ENCODE peak calls at places on chromosomes 11 and 22, in four cellular contexts. H is esophagus squamous epithelium, A is cardiac fibroblast, B is LoVo. J is an unnamed sample.
A peak's percentile ranks its signal among the peaks of the same experiment; 100 is the strongest.

GRCh38 chr11:134572741-134573675 is 161.0 kb upstream of the B3GAT1 start:
- DNase-seq in H (no peak), A (no peak), B (no peak), J (no peak)

GRCh38 chr11:6608726-6609501 is 3.1 kb downstream of the TAF10 start:
- DNase-seq in A (no peak), H (no peak), B (no peak), J (no peak)

GRCh38 chr22:47032956-47033647 is 270.7 kb downstream of the TBC1D22A start:
- DNase-seq in B (no peak), H (no peak), A (no peak), J (no peak)

GRCh38 chr11:120128392-120129172 is 9.3 kb downstream of the TRIM29 start:
- DNase-seq in B (peak; percentile 83), A (peak; percentile 28), H (no peak), J (peak; percentile 92)

GRCh38 chr11:79179087-79179486 is 261.7 kb downstream of the TENM4 start:
- DNase-seq in B (no peak), H (no peak), A (no peak), J (no peak)

GRCh38 chr11:94511932-94512781 is at the start of gene C11orf97:
- DNase-seq in A (peak; percentile 41), H (no peak), B (no peak), J (peak; percentile 60)

GRCh38 chr11:7512525-7513209 is 1.1 kb upstream of the PPFIBP2 start:
- DNase-seq in A (peak; percentile 55), H (peak; percentile 36), B (no peak), J (peak; percentile 82)

GRCh38 chr11:118156531-118157185 is 4.0 kb upstream of the SCN4B start:
- DNase-seq in A (no peak), B (no peak), H (no peak), J (no peak)

GRCh38 chr11:111379500-111380136 is 543 bp upstream of the POU2AF1 start:
- DNase-seq in H (no peak), A (no peak), B (no peak), J (no peak)

GRCh38 chr11:11163256-11163655 is 189.8 kb downstream of the CSNK2A3 start:
- DNase-seq in B (no peak), A (no peak), H (no peak), J (no peak)

GRCh38 chr11:31824791-31825452 is 13.8 kb upstream of the PAX6 start:
- DNase-seq in B (no peak), H (no peak), A (no peak), J (no peak)

GRCh38 chr11:82718307-82718706 is 15.4 kb downstream of the FAM181B start:
- DNase-seq in A (peak; percentile 69), B (peak; percentile 47), H (no peak), J (no peak)

GRCh38 chr11:121448431-121448941 is 3.6 kb upstream of the SORL1 start:
- DNase-seq in B (no peak), A (no peak), H (no peak), J (no peak)

GRCh38 chr11:70063555-70063954 is 14.6 kb upstream of the ANO1 start:
- DNase-seq in H (no peak), A (no peak), B (peak; percentile 32), J (no peak)

GRCh38 chr11:116328410-116328809 is 444.4 kb downstream of the BUD13 start:
- DNase-seq in A (no peak), B (no peak), H (no peak), J (no peak)

GRCh38 chr11:74057251-74058151 is 48.6 kb upstream of the UCP3 start:
- DNase-seq in H (no peak), B (no peak), A (peak; percentile 47), J (no peak)

GRCh38 chr11:126969865-126970479 is 30.6 kb downstream of the KIRREL3 start:
- DNase-seq in A (peak; percentile 23), B (no peak), H (no peak), J (no peak)

GRCh38 chr22:44995282-44995597 is 14.6 kb downstream of the PHF21B start:
- DNase-seq in H (no peak), A (no peak), B (no peak), J (no peak)

GRCh38 chr22:39748877-39749276 is 144.7 kb downstream of the ENTHD1 start:
- DNase-seq in H (no peak), B (no peak), A (peak; percentile 5), J (no peak)

GRCh38 chr11:72840780-72841179 is 26.6 kb downstream of the ATG16L2 start:
- DNase-seq in A (peak; percentile 85), H (no peak), B (no peak), J (no peak)

GRCh38 chr11:119154178-119154577 is 5.3 kb downstream of the ABCG4 start:
- DNase-seq in B (no peak), H (no peak), A (no peak), J (no peak)

GRCh38 chr22:38706101-38706884 is 549 bp downstream of the GTPBP1 start:
- DNase-seq in H (peak; percentile 16), B (peak; percentile 18), A (peak; percentile 53), J (peak; percentile 64)

GRCh38 chr11:72641900-72642814 is 32.1 kb downstream of the PDE2A start:
- DNase-seq in A (peak; percentile 12), H (no peak), B (peak; percentile 20), J (peak; percentile 61)

GRCh38 chr22:20781272-20781990 is 7.5 kb downstream of the SERPIND1 start:
- DNase-seq in B (no peak), A (no peak), H (no peak), J (no peak)

GRCh38 chr11:83933008-83933407 is 646.8 kb upstream of the CCDC90B start:
- DNase-seq in H (no peak), A (no peak), B (no peak), J (no peak)

GRCh38 chr22:28795932-28796856 is 4.2 kb downstream of the XBP1 start:
- DNase-seq in H (no peak), A (no peak), B (no peak), J (no peak)

GRCh38 chr11:59173964-59174663 is 2.2 kb downstream of the DTX4 start:
- DNase-seq in H (no peak), A (peak; percentile 30), B (peak; percentile 81), J (peak; percentile 89)

GRCh38 chr22:38240734-38241252 is 32.0 kb downstream of the TMEM184B start:
- DNase-seq in B (peak; percentile 17), H (no peak), A (peak; percentile 78), J (no peak)

GRCh38 chr22:16609548-16610261 is 17.1 kb upstream of the CCT8L2 start:
- DNase-seq in H (no peak), B (no peak), A (no peak), J (no peak)

GRCh38 chr22:18991828-18992442 is 55.8 kb upstream of the PRODH start:
- DNase-seq in B (no peak), H (no peak), A (no peak), J (no peak)

GRCh38 chr11:95515379-95515778 is 274.2 kb downstream of the FAM76B start:
- DNase-seq in A (no peak), B (no peak), H (no peak), J (no peak)

GRCh38 chr11:106681435-106681834 is 336.8 kb downstream of the GUCY1A2 start:
- DNase-seq in H (no peak), A (no peak), B (no peak), J (no peak)

GRCh38 chr11:17019231-17019630 is 5.0 kb upstream of the PLEKHA7 start:
- DNase-seq in B (no peak), A (no peak), H (no peak), J (no peak)

GRCh38 chr11:82756765-82757650 is 23.3 kb upstream of the FAM181B start:
- DNase-seq in H (no peak), B (no peak), A (no peak), J (no peak)

GRCh38 chr11:3194016-3194816 is 24.4 kb downstream of the MRGPRG start:
- DNase-seq in B (no peak), H (no peak), A (no peak), J (no peak)

GRCh38 chr11:122681731-122682130 is 26.2 kb downstream of the UBASH3B start:
- DNase-seq in H (no peak), B (no peak), A (no peak), J (no peak)

GRCh38 chr11:10486161-10486840 is 31.2 kb downstream of the AMPD3 start:
- DNase-seq in B (no peak), A (no peak), H (no peak), J (no peak)

J was measured in ureter.